ENCODE peak calls at places on chromosome 9, in seven cellular contexts. C, E, K, Y, N, F and W are unnamed samples.

GRCh38 chr9:7756088-7756487 is 43.5 kb downstream of the DMAC1 start:
- DNase-seq in K (no peak), F (no peak), Y (no peak), E (no peak), C (no peak), N (no peak), W (no peak)

GRCh38 chr9:98086461-98086860 is 29.9 kb downstream of the NANS start:
- DNase-seq in K (no peak), E (no peak), F (no peak), Y (no peak), N (no peak), C (no peak), W (no peak)

GRCh38 chr9:69573666-69574456 is 98.3 kb downstream of the APBA1 start:
- DNase-seq in E (peak; percentile 70), K (no peak), Y (no peak), F (no peak), C (no peak), N (no peak), W (no peak)

GRCh38 chr9:129628709-129629108 is 2.7 kb downstream of the NTMT1 start:
- DNase-seq in N (no peak), Y (no peak), C (no peak), K (no peak), F (no peak), E (no peak), W (no peak)

GRCh38 chr9:16704489-16705111 is 165.9 kb downstream of the BNC2 start:
- DNase-seq in C (peak; percentile 59), F (no peak), E (peak; percentile 38), Y (peak; percentile 56), K (peak; percentile 79), N (no peak), W (no peak)

GRCh38 chr9:129989362-129989708 is 53.7 kb downstream of the FNBP1 start:
- DNase-seq in N (no peak), E (no peak), Y (no peak), F (no peak), C (no peak), K (no peak), W (no peak)

GRCh38 chr9:136886610-136887597 is 588 bp downstream of the TRAF2 start:
- DNase-seq in E (no peak), Y (no peak), N (peak; percentile 75), K (no peak), C (peak; percentile 57), F (peak; percentile 32), W (peak; percentile 77)

GRCh38 chr9:69104830-69105527 is 69.1 kb upstream of the TJP2 start:
- DNase-seq in N (no peak), C (no peak), E (no peak), F (no peak), K (no peak), Y (peak; percentile 87), W (no peak)

GRCh38 chr9:108162664-108163063 is 673.1 kb upstream of the KLF4 start:
- DNase-seq in Y (no peak), F (no peak), N (no peak), K (no peak), C (no peak), E (peak; percentile 82), W (no peak)

GRCh38 chr9:130627051-130627450 is 37.3 kb upstream of the PRDM12 start:
- DNase-seq in Y (no peak), F (no peak), N (no peak), K (no peak), C (no peak), E (no peak), W (no peak)

GRCh38 chr9:132472599-132472998 is 62.6 kb downstream of the CFAP77 start:
- DNase-seq in N (no peak), Y (no peak), C (no peak), K (no peak), E (no peak), F (no peak), W (no peak)

GRCh38 chr9:78150983-78151356 is 84.9 kb upstream of the CEP78 start:
- DNase-seq in C (no peak), F (no peak), E (no peak), Y (no peak), N (no peak), K (no peak), W (no peak)